ENCODE peak calls at places on chromosomes 16 and 17, in ten cellular contexts. M is fibroblast of the conjunctiva, J is Calu3, H is LHCN-M2, S is foreskin keratinocyte, A is AG04450, V is AML-193, X is ELR, E is bronchial epithelial cell, W is PC-3. C is an unnamed sample.
A peak's percentile ranks its signal among the peaks of the same experiment; 100 is the strongest.

GRCh38 chr16:57387598-57388354 is 15.5 kb downstream of the CX3CL1 start:
- DNase-seq in A (no peak), S (no peak), M (no peak), J (no peak), V (no peak), X (no peak), H (no peak), W (no peak), E (no peak), C (no peak)

GRCh38 chr17:77332981-77333685 is 192.4 kb downstream of the SEC14L1 start:
- DNase-seq in J (no peak), S (peak; percentile 68), A (no peak), X (peak; percentile 97), W (peak; percentile 93), E (peak; percentile 92), V (no peak), M (peak; percentile 81), H (peak; percentile 98), C (no peak)

GRCh38 chr17:81553616-81554181 is 1.5 kb upstream of the FAAP100 start:
- DNase-seq in J (peak; percentile 33), S (peak; percentile 76), H (peak; percentile 94), M (peak; percentile 59), E (peak; percentile 89), X (peak; percentile 100), W (peak; percentile 89), V (no peak), A (peak; percentile 92), C (peak; percentile 82)

GRCh38 chr17:70767102-70767701 is 597.9 kb downstream of the KCNJ2 start:
- DNase-seq in X (peak; percentile 60), H (peak; percentile 42), M (peak; percentile 34), J (peak; percentile 28), A (peak; percentile 3), E (peak; percentile 49), W (peak; percentile 57), V (peak; percentile 33), S (peak; percentile 5), C (peak; percentile 27)

GRCh38 chr17:70261170-70261569 is 91.8 kb downstream of the KCNJ2 start:
- DNase-seq in X (no peak), M (no peak), V (no peak), H (no peak), S (no peak), E (no peak), W (no peak), A (no peak), J (no peak), C (no peak)

GRCh38 chr17:45092932-45093430 is 31.9 kb downstream of the NMT1 start:
- DNase-seq in V (no peak), A (peak; percentile 97), J (peak; percentile 85), X (peak; percentile 100), W (peak; percentile 98), S (peak; percentile 83), E (peak; percentile 96), M (peak; percentile 98), H (peak; percentile 98), C (no peak)

GRCh38 chr17:66704858-66705257 is 130.1 kb upstream of the CACNG5 start:
- DNase-seq in A (no peak), S (no peak), X (no peak), W (no peak), H (no peak), M (no peak), V (no peak), E (no peak), J (no peak), C (no peak)

GRCh38 chr17:47239663-47240374 is 13.8 kb upstream of the ITGB3 start:
- DNase-seq in X (peak; percentile 100), H (peak; percentile 100), A (peak; percentile 83), M (peak; percentile 76), V (peak; percentile 89), S (peak; percentile 94), J (peak; percentile 89), W (peak; percentile 100), E (peak; percentile 99), C (peak; percentile 68)

GRCh38 chr16:67528222-67528869 is at the start of gene RIPOR1:
- DNase-seq in A (no peak), H (peak; percentile 24), E (no peak), S (no peak), X (peak; percentile 59), V (no peak), M (no peak), J (peak; percentile 60), W (peak; percentile 28), C (no peak)

GRCh38 chr17:61054430-61054829 is 345.2 kb upstream of the TBX2 start:
- DNase-seq in S (no peak), E (no peak), J (no peak), M (no peak), V (no peak), A (no peak), H (no peak), X (no peak), W (no peak), C (no peak)

GRCh38 chr17:4066210-4066609 is 76.6 kb downstream of the ZZEF1 start:
- DNase-seq in S (no peak), V (no peak), X (no peak), A (no peak), E (no peak), J (no peak), H (peak; percentile 80), M (no peak), W (no peak), C (no peak)

GRCh38 chr16:72282338-72282737 is 110.4 kb upstream of the PMFBP1 start:
- DNase-seq in A (no peak), E (no peak), X (no peak), V (no peak), H (no peak), J (no peak), W (no peak), M (no peak), S (no peak), C (no peak)

GRCh38 chr17:80029235-80029974 is 6.3 kb downstream of the TBC1D16 start:
- DNase-seq in E (peak; percentile 20), X (peak; percentile 60), M (peak; percentile 89), V (no peak), A (no peak), W (peak; percentile 96), H (peak; percentile 98), S (no peak), J (peak; percentile 29), C (no peak)

GRCh38 chr17:41571561-41572434 is at the start of gene KRT9:
- DNase-seq in J (no peak), V (no peak), X (no peak), W (no peak), S (no peak), E (no peak), M (no peak), H (no peak), A (no peak), C (peak; percentile 73)

GRCh38 chr17:13031718-13032350 is 14.0 kb upstream of the ELAC2 start:
- DNase-seq in J (peak; percentile 42), A (peak; percentile 13), E (peak; percentile 37), X (peak; percentile 67), H (peak; percentile 53), S (no peak), M (no peak), V (peak; percentile 0), W (peak; percentile 70), C (no peak)

GRCh38 chr16:88064011-88064888 is 113.0 kb downstream of the BANP start:
- DNase-seq in W (no peak), H (no peak), V (no peak), E (no peak), X (peak; percentile 10), J (no peak), M (no peak), A (no peak), S (no peak), C (no peak)

GRCh38 chr16:66403531-66404145 is 23.5 kb upstream of the BEAN1 start:
- DNase-seq in W (no peak), S (no peak), H (no peak), V (no peak), M (no peak), A (no peak), E (no peak), J (no peak), X (no peak), C (no peak)

GRCh38 chr17:62628845-62629555 is 1.5 kb downstream of the MRC2 start:
- DNase-seq in W (no peak), M (no peak), S (no peak), A (no peak), H (peak; percentile 40), E (no peak), J (no peak), V (no peak), X (peak; percentile 46), C (no peak)

GRCh38 chr16:72818286-72818845 is 229.6 kb downstream of the ZFHX3 start:
- DNase-seq in E (no peak), J (no peak), X (no peak), W (no peak), H (no peak), V (no peak), A (no peak), S (no peak), M (peak; percentile 14), C (no peak)

GRCh38 chr17:31499771-31500554 is 108.5 kb downstream of the RAB11FIP4 start:
- DNase-seq in W (peak; percentile 66), S (no peak), V (no peak), A (no peak), H (peak; percentile 62), E (peak; percentile 66), J (peak; percentile 69), X (no peak), M (no peak), C (no peak)

GRCh38 chr16:25264599-25264998 is 7.0 kb upstream of the ZKSCAN2 start:
- DNase-seq in M (no peak), E (no peak), V (peak; percentile 8), S (no peak), A (no peak), H (peak; percentile 68), J (no peak), X (peak; percentile 20), W (peak; percentile 17), C (no peak)

GRCh38 chr17:76734080-76734840 is 2.9 kb downstream of the SRSF2 start:
- DNase-seq in S (no peak), M (no peak), E (peak; percentile 38), H (peak; percentile 41), A (no peak), X (peak; percentile 69), J (no peak), W (no peak), V (peak; percentile 73), C (no peak)

GRCh38 chr17:82873521-82873920 is 33.7 kb upstream of the ZNF750 start:
- DNase-seq in S (no peak), J (no peak), E (no peak), A (no peak), W (no peak), M (no peak), V (no peak), H (no peak), X (no peak), C (no peak)

GRCh38 chr17:57016764-57017116 is 38.8 kb downstream of the SCPEP1 start:
- DNase-seq in S (no peak), E (peak; percentile 57), X (peak; percentile 19), A (no peak), W (peak; percentile 99), M (no peak), H (peak; percentile 76), V (no peak), J (peak; percentile 18), C (no peak)

GRCh38 chr17:49343273-49343672 is 18.8 kb downstream of the ZNF652 start:
- DNase-seq in H (no peak), E (no peak), S (no peak), X (peak; percentile 63), V (peak; percentile 71), J (no peak), A (no peak), M (no peak), W (peak; percentile 15), C (no peak)

GRCh38 chr17:81859906-81860755 is at the start of gene P4HB:
- DNase-seq in E (no peak), X (peak; percentile 45), V (no peak), J (peak; percentile 27), S (no peak), W (no peak), H (no peak), M (no peak), A (no peak), C (no peak)

GRCh38 chr17:80704381-80704819 is 159.8 kb downstream of the RPTOR start:
- DNase-seq in J (no peak), S (no peak), E (peak; percentile 11), X (peak; percentile 41), V (peak; percentile 62), M (no peak), W (no peak), A (no peak), H (no peak), C (no peak)

C was measured in NCI-H1436.